ENCODE peak calls at places on chromosomes 5 and 9, in four cellular contexts. C is H1, Z is SK-N-SH, P is K562. B is an unnamed sample. For H3K4me1, the result is how much of the 10 kb centered on the place peaks cover.

GRCh38 chr5:61631438-61631941 is 299.4 kb downstream of the ZSWIM6 start:
- DNase-seq in Z (no peak), C (no peak), P (no peak), B (peak)

GRCh38 chr9:14323969-14324366 is 10.0 kb upstream of the NFIB start:
- DNase-seq in C (no peak), P (no peak), Z (no peak), B (no peak)

GRCh38 chr9:99490736-99491135 is 268.7 kb downstream of the SEC61B start:
- DNase-seq in C (no peak), Z (no peak), P (no peak), B (peak)

GRCh38 chr5:119343766-119344165 is 12.1 kb upstream of the TNFAIP8 start:
- DNase-seq in P (no peak), C (no peak), Z (no peak), B (no peak)

GRCh38 chr9:36137392-36138004 is 965 bp downstream of the GLIPR2 start:
- DNase-seq in Z (peak), C (no peak), P (no peak), B (peak)

GRCh38 chr5:20087299-20087698 is 99.3 kb upstream of the CDH18 start:
- DNase-seq in C (no peak), Z (no peak), P (no peak), B (no peak)

GRCh38 chr5:1383344-1383743 is 38.4 kb upstream of the CLPTM1L start:
- DNase-seq in C (no peak), Z (no peak), P (no peak), B (no peak)

GRCh38 chr9:33101104-33101951 is 24.9 kb upstream of the SMU1 start:
- DNase-seq in Z (no peak), C (no peak), P (no peak), B (peak)

GRCh38 chr9:126043691-126044090 is 282.9 kb upstream of the MVB12B start:
- DNase-seq in C (no peak), Z (no peak), P (no peak), B (no peak)

GRCh38 chr9:4603830-4604229 is 58.3 kb upstream of the PLPP6 start:
- DNase-seq in C (no peak), Z (no peak), P (no peak), B (no peak)

GRCh38 chr5:136006767-136007251 is 22.0 kb upstream of the TGFBI start:
- DNase-seq in Z (no peak), C (no peak), P (no peak), B (peak)

GRCh38 chr5:36047375-36048160 is 19.1 kb downstream of the UGT3A2 start:
- DNase-seq in Z (no peak), P (no peak), C (no peak), B (no peak)

GRCh38 chr9:88680041-88680440 is 145.1 kb downstream of the NXNL2 start:
- DNase-seq in P (no peak), Z (no peak), C (no peak), B (peak)

GRCh38 chr5:59380350-59380951 is 513.1 kb downstream of the PDE4D start:
- DNase-seq in C (no peak), Z (peak), P (no peak), B (peak)

GRCh38 chr9:16309350-16310271 is 560.9 kb downstream of the BNC2 start:
- DNase-seq in C (no peak), P (no peak), Z (no peak), B (no peak)

GRCh38 chr9:14346301-14346721 is 32.4 kb upstream of the NFIB start:
- DNase-seq in Z (peak), C (no peak), P (no peak), B (no peak)

GRCh38 chr9:106980551-106981101 is 117.7 kb downstream of the ZNF462 start:
- DNase-seq in C (no peak), P (no peak), Z (no peak), B (no peak)

GRCh38 chr5:435156-435790 is 7.7 kb upstream of the EXOC3 start:
- DNase-seq in Z (no peak), C (no peak), P (no peak), B (no peak)

GRCh38 chr9:101394687-101395086 is 3.7 kb downstream of the MRPL50 start:
- DNase-seq in C (no peak), P (no peak), Z (no peak), B (no peak)

GRCh38 chr9:94903961-94904421 is 177.5 kb downstream of the AOPEP start:
- DNase-seq in C (peak), Z (no peak), P (no peak), B (peak)

GRCh38 chr5:6768590-6769230 is 55.5 kb downstream of the TENT4A start:
- DNase-seq in C (no peak), P (peak), Z (no peak), B (no peak)

GRCh38 chr9:38621434-38622082 is 1.2 kb upstream of the ANKRD18A start:
- DNase-seq in Z (peak), C (peak), P (no peak), B (no peak)

GRCh38 chr5:97100486-97100885 is 41.9 kb downstream of the LIX1 start:
- DNase-seq in P (no peak), C (no peak), Z (no peak), B (peak)

GRCh38 chr5:160774646-160775313 is 77.2 kb downstream of the ATP10B start:
- DNase-seq in C (no peak), P (no peak), Z (no peak), B (no peak)

GRCh38 chr9:76180541-76180940 is 213.7 kb downstream of the RFK start:
- DNase-seq in P (no peak), Z (no peak), C (no peak), B (no peak)

GRCh38 chr9:134089972-134090371 is 22.1 kb upstream of the BRD3 start:
- DNase-seq in C (no peak), Z (no peak), P (no peak), B (no peak)

GRCh38 chr5:158648631-158649030 is 451.1 kb downstream of the EBF1 start:
- DNase-seq in P (no peak), C (no peak), Z (no peak), B (peak)

GRCh38 chr5:134070979-134071849 is 43.3 kb upstream of the TCF7 start:
- DNase-seq in C (peak), P (peak), Z (no peak), B (peak)

GRCh38 chr5:27472000-27472763 is 433.8 kb upstream of the CDH9 start:
- DNase-seq in P (peak), C (peak), Z (peak), B (peak)

GRCh38 chr5:110297152-110297670 is 429.3 kb downstream of the TMEM232 start:
- DNase-seq in P (no peak), C (no peak), Z (no peak), B (no peak)

GRCh38 chr5:170623576-170624181 is 119.9 kb downstream of the KCNIP1 start:
- DNase-seq in C (peak), P (peak), Z (peak), B (peak)

GRCh38 chr5:8538813-8539212 is 669.9 kb downstream of the MTRR start:
- DNase-seq in Z (no peak), C (no peak), P (no peak), B (no peak)

DNA sequence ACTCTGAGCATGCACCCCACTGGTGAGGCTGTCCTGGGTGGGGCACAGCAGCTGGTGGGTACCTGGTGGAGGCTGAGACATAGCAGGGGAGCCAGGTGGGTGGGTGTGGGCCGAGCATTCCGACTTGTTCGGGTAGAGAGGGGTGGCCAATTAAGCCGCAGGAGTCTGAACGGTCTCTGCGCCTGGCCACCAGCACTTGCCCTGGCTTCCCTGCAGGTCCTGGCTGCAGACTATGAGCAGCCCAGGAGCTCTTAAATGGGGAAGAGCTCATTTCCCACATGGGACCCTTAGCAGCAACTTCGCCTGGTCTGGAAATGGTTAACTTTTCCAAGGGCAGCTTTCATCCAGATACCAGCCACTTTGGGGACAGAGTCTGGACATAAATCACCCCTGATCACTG is 37.7 kb downstream of the PRRX2 start:
- DNase-seq in P (no peak), Z (no peak), C (no peak), B (no peak)
- H3K4me1 ChIP-seq in P (under half), Z (under half), C (under half), B (under half)

GRCh38 chr9:86549920-86550319 is 195.7 kb upstream of the TUT7 start:
- DNase-seq in C (no peak), Z (no peak), P (no peak), B (peak)
- H3K9ac ChIP-seq in C (no peak), Z (peak), P (no peak), B (peak)

GRCh38 chr9:27701029-27701428 is 127.7 kb upstream of the C9orf72 start:
- DNase-seq in C (no peak), P (no peak), Z (no peak), B (no peak)

GRCh38 chr9:27703591-27703990 is 130.3 kb upstream of the C9orf72 start:
- DNase-seq in Z (no peak), P (no peak), C (no peak), B (no peak)

DNA sequence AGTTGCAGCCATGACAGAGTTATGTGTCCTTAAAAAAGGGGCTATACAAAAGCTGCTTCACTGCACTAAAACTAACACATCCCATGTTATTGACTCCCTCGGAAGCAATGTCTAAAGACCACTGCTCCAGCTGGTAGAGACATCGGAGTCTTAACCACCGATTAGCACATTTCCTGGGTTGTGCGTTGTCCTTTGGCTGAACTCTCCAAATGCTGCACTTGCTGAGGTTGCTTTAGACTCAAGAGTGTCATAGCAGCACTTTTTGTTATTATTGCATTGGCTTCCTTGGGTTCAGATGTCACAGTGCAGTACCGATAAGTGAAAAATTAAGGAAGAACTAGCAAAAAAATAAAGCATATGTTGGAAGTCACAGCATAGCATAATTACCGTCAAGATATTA is 128.4 kb upstream of the C9orf72 start:
- DNase-seq in C (no peak), Z (no peak), P (no peak), B (no peak)
- H3K4me3 ChIP-seq in C (no peak), Z (no peak), P (no peak), B (no peak)

DNA sequence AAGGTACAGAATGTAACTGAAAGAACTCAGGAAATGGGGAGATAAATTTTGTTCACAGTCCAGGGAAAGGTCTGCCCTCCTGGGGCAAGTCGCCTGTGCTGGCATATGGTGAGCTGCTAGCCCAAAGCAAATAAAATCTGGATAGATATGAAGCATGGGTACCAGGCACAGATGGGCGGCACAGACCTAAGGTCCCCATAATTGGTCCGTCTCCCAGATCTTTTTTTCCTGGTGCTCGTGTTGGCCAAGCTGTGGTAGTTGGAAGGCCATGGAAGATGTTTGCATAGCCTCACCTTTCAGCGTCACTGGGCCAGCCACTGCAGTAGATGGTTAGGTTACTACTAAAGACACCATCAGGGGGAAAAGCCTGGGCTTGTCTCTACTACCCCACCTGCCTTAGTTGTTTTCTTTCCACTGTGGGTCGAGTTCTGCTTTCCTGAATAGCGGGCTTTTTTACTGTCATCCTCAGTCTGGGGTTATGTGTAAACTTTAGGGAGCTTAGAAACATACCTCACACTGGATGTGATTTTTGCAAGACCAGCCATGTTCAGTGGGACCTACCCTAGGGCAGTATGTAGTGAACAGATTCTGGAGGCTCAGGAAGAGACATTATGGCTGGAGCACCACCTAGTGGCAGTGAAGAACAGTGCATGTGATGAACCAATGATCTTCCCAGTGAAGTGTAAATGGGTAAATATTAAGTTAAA is 24.2 kb upstream of the GLRX start:
- DNase-seq in P (peak), C (peak), Z (peak), B (peak)
- H3K4me1 ChIP-seq in P (under half), C (under half), Z (under half), B (half or more)

DNA sequence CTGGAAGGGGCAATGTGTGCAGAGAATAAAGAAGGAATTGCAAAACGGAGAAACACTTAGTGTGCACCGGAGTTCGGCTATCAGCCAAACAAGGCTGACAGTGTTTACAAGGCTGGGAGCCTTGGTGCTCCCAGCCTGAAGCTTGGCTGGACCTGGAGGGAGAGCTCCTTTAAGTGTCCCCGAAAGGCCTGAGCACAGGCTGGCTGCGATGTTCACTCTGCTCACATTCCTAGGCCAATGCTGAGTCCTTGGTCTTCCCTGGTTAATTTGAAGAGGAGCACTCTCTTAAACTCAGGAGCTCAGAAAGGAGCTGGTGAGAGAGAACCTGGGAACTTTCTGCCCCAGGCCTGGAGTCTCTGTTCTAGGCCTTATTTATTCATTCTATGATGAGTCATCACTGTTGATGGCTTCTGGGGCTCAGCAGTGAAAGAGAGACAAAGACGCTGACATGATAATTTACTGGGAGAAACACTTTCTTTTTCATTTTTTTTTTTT is 88.6 kb upstream of the MYO10 start:
- DNase-seq in Z (no peak), P (no peak), C (no peak), B (peak)
- H3K9ac ChIP-seq in Z (peak), P (no peak), C (no peak), B (peak)

DNA sequence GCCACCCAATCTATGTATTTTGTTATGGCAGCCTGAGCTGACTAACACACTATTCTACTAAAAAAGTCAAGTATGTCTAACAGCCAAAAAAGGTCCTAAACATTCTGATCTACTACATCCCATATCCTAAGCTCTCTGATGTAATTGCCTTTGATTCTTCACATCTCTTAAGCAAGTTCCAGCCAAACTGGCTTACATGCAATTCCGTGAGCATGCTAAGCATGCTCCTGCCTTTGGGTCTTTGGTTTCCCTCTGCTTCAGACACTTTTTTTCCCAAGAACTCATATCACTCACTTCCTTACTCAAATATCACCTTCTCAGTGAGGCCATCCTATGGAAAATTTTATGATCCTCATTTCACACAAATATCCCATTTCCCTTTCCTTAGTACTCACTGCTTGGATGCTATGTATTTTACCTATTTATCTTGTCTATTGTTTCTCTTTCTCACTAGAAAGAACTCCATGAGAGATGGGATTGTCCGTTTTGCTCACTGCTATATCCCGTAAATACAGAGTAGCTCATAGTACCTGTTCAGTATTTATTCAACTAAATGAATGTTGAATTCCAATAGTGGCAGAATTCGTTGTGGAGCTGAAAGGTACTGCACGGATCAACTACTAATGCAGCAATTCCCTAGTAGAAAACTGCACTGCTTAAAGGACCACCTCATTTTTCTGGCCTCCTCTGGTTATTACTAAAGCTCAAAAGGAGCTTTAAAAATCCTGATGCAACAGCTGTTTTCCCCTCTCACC is 2.3 kb upstream of the SLC12A2 start:
- DNase-seq in P (peak), C (no peak), Z (peak), B (peak)
- H3K4me3 ChIP-seq in P (peak), C (no peak), Z (peak), B (peak)

B was measured in adipocyte.